ENCODE peak calls at places on chromosome 13, in ten cellular contexts. R is GM12892, X is mesothelial cell of epicardium, P is iris pigment epithelial cell, M is cardiac muscle cell, H is Daoy, N is psoas muscle, B is PC-3, Z is activated T-helper 1 cell treated with Interleukin-2 at 50 U/mL for 16 hours, A is colonic mucosa. J is an unnamed sample.

GRCh38 chr13:109344552-109345157 is 441.7 kb downstream of the IRS2 start:
- DNase-seq in R (no peak), X (no peak), P (peak), M (peak), H (peak), N (no peak), B (peak), Z (no peak), A (no peak), J (peak)

GRCh38 chr13:42895781-42896180 is 96.3 kb downstream of the EPSTI1 start:
- DNase-seq in R (no peak), X (no peak), P (no peak), M (peak), H (no peak), N (peak), B (no peak), Z (no peak), A (no peak), J (no peak)

GRCh38 chr13:25990801-25991200 is 61.0 kb downstream of the SHISA2 start:
- DNase-seq in R (no peak), X (no peak), P (peak), M (peak), H (peak), N (no peak), B (no peak), Z (no peak), A (no peak), J (no peak)

GRCh38 chr13:32141462-32141861 is 109.9 kb downstream of the FRY start:
- DNase-seq in R (no peak), X (no peak), P (no peak), M (no peak), H (no peak), N (no peak), B (no peak), Z (no peak), A (no peak), J (no peak)

GRCh38 chr13:50531917-50532899 is 311.3 kb downstream of the DLEU7 start:
- DNase-seq in R (no peak), X (no peak), P (peak), M (peak), H (no peak), N (no peak), B (peak), Z (no peak), A (no peak), J (peak)

GRCh38 chr13:114259974-114260373 is 21.4 kb upstream of the UPF3A start:
- DNase-seq in R (no peak), X (no peak), P (no peak), M (no peak), H (no peak), N (no peak), B (no peak), Z (no peak), A (no peak), J (no peak)

GRCh38 chr13:43031881-43032280 is 8.5 kb downstream of the DNAJC15 start:
- DNase-seq in R (no peak), X (no peak), P (no peak), M (peak), H (no peak), N (no peak), B (no peak), Z (no peak), A (no peak), J (no peak)

GRCh38 chr13:112781881-112782361 is 92.1 kb downstream of the ATP11A start:
- DNase-seq in R (no peak), X (no peak), P (no peak), M (no peak), H (no peak), N (no peak), B (no peak), Z (no peak), A (no peak), J (no peak)

GRCh38 chr13:25281937-25282332 is 5.4 kb downstream of the MTMR6 start:
- DNase-seq in R (no peak), X (no peak), P (no peak), M (no peak), H (no peak), N (no peak), B (no peak), Z (no peak), A (no peak), J (no peak)

GRCh38 chr13:34358811-34359513 is 541.0 kb downstream of the RFC3 start:
- DNase-seq in R (no peak), X (no peak), P (peak), M (peak), H (peak), N (no peak), B (peak), Z (no peak), A (no peak), J (peak)

GRCh38 chr13:94329277-94329676 is 150.2 kb downstream of the DCT start:
- DNase-seq in R (no peak), X (no peak), P (peak), M (peak), H (peak), N (no peak), B (no peak), Z (no peak), A (no peak), J (no peak)

GRCh38 chr13:74253161-74253560 is 119.0 kb upstream of the KLF12 start:
- DNase-seq in R (no peak), X (no peak), P (no peak), M (no peak), H (no peak), N (no peak), B (no peak), Z (no peak), A (no peak), J (no peak)

GRCh38 chr13:99821741-99822140 is 149.8 kb downstream of the ZIC5 start:
- DNase-seq in R (no peak), X (no peak), P (no peak), M (no peak), H (peak), N (no peak), B (no peak), Z (no peak), A (no peak), J (no peak)

GRCh38 chr13:77918391-77919261 is at the start of gene EDNRB:
- DNase-seq in R (peak), X (no peak), P (peak), M (peak), H (peak), N (peak), B (no peak), Z (no peak), A (peak), J (no peak)

GRCh38 chr13:94858856-94859811 is 146.8 kb upstream of the SOX21 start:
- DNase-seq in R (no peak), X (no peak), P (peak), M (peak), H (no peak), N (peak), B (no peak), Z (no peak), A (peak), J (no peak)

GRCh38 chr13:25911020-25911419 is 140.8 kb downstream of the SHISA2 start:
- DNase-seq in R (no peak), X (no peak), P (no peak), M (no peak), H (no peak), N (no peak), B (no peak), Z (no peak), A (no peak), J (no peak)

GRCh38 chr13:26618726-26619125 is 61.2 kb downstream of the WASF3 start:
- DNase-seq in R (no peak), X (no peak), P (no peak), M (peak), H (no peak), N (no peak), B (no peak), Z (no peak), A (no peak), J (no peak)

GRCh38 chr13:30341815-30342570 is 34.6 kb upstream of the KATNAL1 start:
- DNase-seq in R (no peak), X (peak), P (peak), M (peak), H (peak), N (peak), B (peak), Z (no peak), A (peak), J (peak)

J was measured in MCF 10A.